ENCODE peak calls at places on chromosomes 11 and 22, in six cellular contexts. One of them, this sample, is unnamed.
A peak's percentile ranks its signal among the peaks of the same experiment; 100 is the strongest.

GRCh38 chr11:59669611-59670009 is 773 bp upstream of the PATL1 start:
- DNase-seq in SK-N-SH: no peak
- DNase-seq in K562: no peak
- DNase-seq in GM12878: no peak
- DNase-seq in H1: peak; percentile 63
- DNase-seq in HepG2: no peak
- DNase-seq in this sample: no peak

GRCh38 chr22:18048441-18048898 is 24.1 kb upstream of the MICAL3 start:
- DNase-seq in K562: peak; percentile 48
- DNase-seq in HepG2: no peak
- DNase-seq in SK-N-SH: no peak
- DNase-seq in GM12878: no peak
- DNase-seq in H1: no peak
- DNase-seq in this sample: no peak

GRCh38 chr22:30159561-30160353 is 79.5 kb downstream of the HORMAD2 start:
- DNase-seq in GM12878: no peak
- DNase-seq in SK-N-SH: no peak
- DNase-seq in HepG2: peak; percentile 12
- DNase-seq in H1: no peak
- DNase-seq in K562: no peak
- DNase-seq in this sample: no peak

GRCh38 chr11:31958086-31958735 is 132.7 kb upstream of the RCN1 start:
- DNase-seq in HepG2: peak; percentile 15
- DNase-seq in SK-N-SH: peak; percentile 60
- DNase-seq in H1: peak; percentile 97
- DNase-seq in K562: peak; percentile 72
- DNase-seq in GM12878: peak; percentile 9
- DNase-seq in this sample: peak; percentile 42

GRCh38 chr11:12680246-12680939 is 6.2 kb downstream of the TEAD1 start:
- DNase-seq in HepG2: peak; percentile 44
- DNase-seq in K562: peak; percentile 83
- DNase-seq in H1: peak; percentile 88
- DNase-seq in GM12878: no peak
- DNase-seq in SK-N-SH: peak; percentile 75
- DNase-seq in this sample: no peak

GRCh38 chr11:34747261-34747660 is 126.4 kb downstream of the EHF start:
- DNase-seq in HepG2: no peak
- DNase-seq in H1: no peak
- DNase-seq in GM12878: no peak
- DNase-seq in K562: no peak
- DNase-seq in SK-N-SH: no peak
- DNase-seq in this sample: no peak

GRCh38 chr11:11391169-11391568 is 38.1 kb upstream of the CSNK2A3 start:
- DNase-seq in GM12878: no peak
- DNase-seq in H1: no peak
- DNase-seq in SK-N-SH: no peak
- DNase-seq in K562: no peak
- DNase-seq in HepG2: no peak
- DNase-seq in this sample: no peak

GRCh38 chr11:44625759-44626523 is 60.5 kb downstream of the CD82 start:
- DNase-seq in SK-N-SH: no peak
- DNase-seq in K562: no peak
- DNase-seq in HepG2: no peak
- DNase-seq in GM12878: no peak
- DNase-seq in H1: no peak
- DNase-seq in this sample: peak; percentile 81

GRCh38 chr11:121655481-121656332 is 202.9 kb upstream of the SORL1-AS1 start:
- DNase-seq in H1: peak; percentile 94
- DNase-seq in HepG2: peak; percentile 69
- DNase-seq in GM12878: peak; percentile 25
- DNase-seq in SK-N-SH: peak; percentile 91
- DNase-seq in K562: peak; percentile 71
- DNase-seq in this sample: peak; percentile 73

GRCh38 chr11:73641668-73642067 is 4.7 kb upstream of the PLEKHB1 start:
- DNase-seq in SK-N-SH: no peak
- DNase-seq in GM12878: no peak
- DNase-seq in HepG2: no peak
- DNase-seq in H1: no peak
- DNase-seq in K562: no peak
- DNase-seq in this sample: no peak

GRCh38 chr22:19747574-19747973 is 13.0 kb upstream of the TBX1 start:
- DNase-seq in K562: no peak
- DNase-seq in GM12878: no peak
- DNase-seq in HepG2: no peak
- DNase-seq in SK-N-SH: no peak
- DNase-seq in H1: no peak
- DNase-seq in this sample: no peak

GRCh38 chr11:118241191-118242098 is 10.7 kb downstream of the MPZL3 start:
- DNase-seq in H1: no peak
- DNase-seq in K562: peak; percentile 77
- DNase-seq in SK-N-SH: no peak
- DNase-seq in GM12878: no peak
- DNase-seq in HepG2: peak; percentile 39
- DNase-seq in this sample: peak; percentile 90

GRCh38 chr11:35040221-35040942 is 98.6 kb upstream of the CD44 start:
- DNase-seq in H1: no peak
- DNase-seq in HepG2: no peak
- DNase-seq in SK-N-SH: no peak
- DNase-seq in K562: peak; percentile 55
- DNase-seq in GM12878: peak; percentile 84
- DNase-seq in this sample: peak; percentile 50

GRCh38 chr11:33828604-33829429 is 54.5 kb upstream of the FBXO3 start:
- DNase-seq in K562: no peak
- DNase-seq in H1: peak; percentile 67
- DNase-seq in SK-N-SH: peak; percentile 70
- DNase-seq in HepG2: no peak
- DNase-seq in GM12878: no peak
- DNase-seq in this sample: no peak

GRCh38 chr22:30947821-30948454 is 20.6 kb downstream of the MORC2 start:
- DNase-seq in GM12878: no peak
- DNase-seq in H1: no peak
- DNase-seq in HepG2: peak; percentile 26
- DNase-seq in K562: peak; percentile 19
- DNase-seq in SK-N-SH: peak; percentile 38
- DNase-seq in this sample: no peak

GRCh38 chr11:31237819-31238771 is 131.4 kb downstream of the DCDC1 start:
- DNase-seq in H1: no peak
- DNase-seq in GM12878: no peak
- DNase-seq in SK-N-SH: no peak
- DNase-seq in K562: no peak
- DNase-seq in HepG2: no peak
- DNase-seq in this sample: no peak

GRCh38 chr11:67355023-67355793 is 1.9 kb upstream of the POLD4 start:
- DNase-seq in GM12878: no peak
- DNase-seq in HepG2: no peak
- DNase-seq in SK-N-SH: peak; percentile 7
- DNase-seq in H1: no peak
- DNase-seq in K562: no peak
- DNase-seq in this sample: no peak

GRCh38 chr22:29146101-29146560 is 59.6 kb upstream of the EMID1 start:
- DNase-seq in HepG2: no peak
- DNase-seq in SK-N-SH: no peak
- DNase-seq in K562: no peak
- DNase-seq in H1: peak; percentile 41
- DNase-seq in GM12878: no peak
- DNase-seq in this sample: no peak

GRCh38 chr11:37907461-37908223 is 1309.6 kb upstream of the RAG2 start:
- DNase-seq in H1: no peak
- DNase-seq in K562: no peak
- DNase-seq in HepG2: no peak
- DNase-seq in SK-N-SH: no peak
- DNase-seq in GM12878: no peak
- DNase-seq in this sample: no peak

GRCh38 chr22:17117890-17118289 is 3.3 kb downstream of the TMEM121B start:
- DNase-seq in GM12878: peak; percentile 4
- DNase-seq in SK-N-SH: no peak
- DNase-seq in H1: no peak
- DNase-seq in HepG2: no peak
- DNase-seq in K562: no peak
- DNase-seq in this sample: no peak

GRCh38 chr22:28833276-28833923 is 33.0 kb upstream of the XBP1 start:
- DNase-seq in K562: no peak
- DNase-seq in GM12878: no peak
- DNase-seq in SK-N-SH: no peak
- DNase-seq in HepG2: no peak
- DNase-seq in H1: no peak
- DNase-seq in this sample: no peak

GRCh38 chr11:65778431-65778900 is 2.3 kb downstream of the AP5B1 start:
- DNase-seq in SK-N-SH: no peak
- DNase-seq in GM12878: no peak
- DNase-seq in K562: no peak
- DNase-seq in HepG2: no peak
- DNase-seq in H1: no peak
- DNase-seq in this sample: no peak

DNA sequence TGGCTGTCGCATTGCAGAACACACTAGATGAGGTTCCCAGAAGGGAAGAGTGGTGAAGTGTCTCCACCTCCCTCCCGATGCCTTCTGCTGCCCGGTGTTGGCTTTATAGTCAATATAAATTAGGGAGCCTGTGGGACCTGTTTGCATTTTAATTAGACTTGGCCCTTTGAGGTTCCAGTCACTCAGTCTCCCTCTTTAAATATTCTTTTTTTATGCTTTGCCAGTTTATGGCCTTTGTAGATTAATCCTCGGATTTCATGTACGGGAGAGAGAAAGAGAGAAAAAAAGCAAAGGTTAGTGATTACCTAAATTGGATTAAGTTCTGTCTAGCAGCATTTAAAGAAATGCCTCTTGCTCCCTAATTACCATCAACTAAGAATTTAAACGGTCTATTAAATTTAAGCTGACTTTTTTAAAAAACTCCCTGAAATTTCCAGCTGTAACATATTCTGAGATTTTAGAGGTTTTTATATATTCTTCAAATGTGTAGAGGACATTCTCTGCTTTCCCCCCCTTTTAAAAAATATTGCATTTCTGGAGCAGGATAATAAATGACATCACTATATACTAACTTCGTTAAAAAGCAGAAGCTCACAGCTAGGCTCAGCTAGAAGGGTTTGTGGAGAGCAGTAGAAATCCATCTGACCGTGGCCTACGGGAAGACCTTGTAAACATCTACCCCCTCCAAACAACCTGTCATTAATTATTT is 84.4 kb downstream of the PRR5L start:
- DNase-seq in K562: no peak
- DNase-seq in H1: no peak
- DNase-seq in GM12878: no peak
- DNase-seq in HepG2: no peak
- DNase-seq in SK-N-SH: no peak
- DNase-seq in this sample: no peak
- TF ChIP-seq GABPA in K562: no peak
- TF ChIP-seq GABPA in H1: no peak
- TF ChIP-seq GABPA in GM12878: no peak
- TF ChIP-seq GABPA in HepG2: no peak
- TF ChIP-seq GABPA in SK-N-SH: no peak
- TF ChIP-seq GABPA in this sample: no peak

GRCh38 chr22:50247748-50248147 is 2.9 kb upstream of the TUBGCP6 start:
- DNase-seq in GM12878: no peak
- DNase-seq in K562: peak; percentile 80
- DNase-seq in H1: peak; percentile 81
- DNase-seq in SK-N-SH: peak; percentile 81
- DNase-seq in HepG2: no peak
- DNase-seq in this sample: no peak
- TF ChIP-seq GABPA in GM12878: no peak
- TF ChIP-seq GABPA in K562: no peak
- TF ChIP-seq GABPA in H1: no peak
- TF ChIP-seq GABPA in SK-N-SH: peak; percentile 50
- TF ChIP-seq GABPA in HepG2: no peak
- TF ChIP-seq GABPA in this sample: no peak

GRCh38 chr22:35549338-35549737 is 8.7 kb downstream of the RASD2 start:
- DNase-seq in K562: no peak
- DNase-seq in H1: no peak
- DNase-seq in SK-N-SH: no peak
- DNase-seq in HepG2: no peak
- DNase-seq in GM12878: no peak
- DNase-seq in this sample: no peak

GRCh38 chr22:35547993-35548761 is 7.5 kb downstream of the RASD2 start:
- DNase-seq in K562: peak; percentile 20
- DNase-seq in GM12878: no peak
- DNase-seq in SK-N-SH: no peak
- DNase-seq in HepG2: no peak
- DNase-seq in H1: peak; percentile 78
- DNase-seq in this sample: no peak

GRCh38 chr22:35551549-35552177 is 11.0 kb downstream of the RASD2 start:
- DNase-seq in H1: no peak
- DNase-seq in K562: no peak
- DNase-seq in SK-N-SH: no peak
- DNase-seq in HepG2: no peak
- DNase-seq in GM12878: no peak
- DNase-seq in this sample: no peak

GRCh38 chr22:35546886-35547285 is 6.3 kb downstream of the RASD2 start:
- DNase-seq in SK-N-SH: no peak
- DNase-seq in HepG2: no peak
- DNase-seq in H1: no peak
- DNase-seq in GM12878: no peak
- DNase-seq in K562: no peak
- DNase-seq in this sample: no peak

DNA sequence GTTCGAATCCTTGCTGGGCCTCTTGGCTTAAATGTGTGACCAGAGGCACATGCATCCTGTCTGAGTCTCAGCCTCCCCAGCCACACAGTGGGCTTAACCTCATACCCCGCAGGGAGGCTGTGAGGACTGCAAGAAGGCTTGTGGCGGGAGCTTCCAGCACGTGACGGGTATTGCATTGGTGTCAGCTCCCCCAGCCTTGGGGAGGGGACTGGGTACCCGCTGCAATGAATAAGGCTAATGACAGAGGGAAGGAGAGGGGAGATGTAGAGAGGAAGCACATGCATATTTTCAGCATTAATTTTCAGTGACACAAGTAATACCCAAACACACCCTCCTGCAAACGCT is 8.1 kb downstream of the RASD2 start:
- DNase-seq in K562: no peak
- DNase-seq in SK-N-SH: no peak
- DNase-seq in GM12878: no peak
- DNase-seq in H1: no peak
- DNase-seq in HepG2: no peak
- DNase-seq in this sample: no peak
- TF ChIP-seq GABPA in K562: no peak
- TF ChIP-seq GABPA in SK-N-SH: no peak
- TF ChIP-seq GABPA in GM12878: no peak
- TF ChIP-seq GABPA in H1: no peak
- TF ChIP-seq GABPA in HepG2: no peak
- TF ChIP-seq GABPA in this sample: no peak

GRCh38 chr11:112583246-112583893 is 322.7 kb upstream of the PLET1 start:
- DNase-seq in K562: no peak
- DNase-seq in H1: no peak
- DNase-seq in SK-N-SH: no peak
- DNase-seq in HepG2: no peak
- DNase-seq in GM12878: peak; percentile 99
- DNase-seq in this sample: no peak

GRCh38 chr11:112581747-112582146 is 321.1 kb upstream of the PLET1 start:
- DNase-seq in H1: no peak
- DNase-seq in SK-N-SH: no peak
- DNase-seq in K562: no peak
- DNase-seq in GM12878: peak; percentile 68
- DNase-seq in HepG2: no peak
- DNase-seq in this sample: no peak

GRCh38 chr11:112582366-112582765 is 321.7 kb upstream of the PLET1 start:
- DNase-seq in SK-N-SH: no peak
- DNase-seq in GM12878: no peak
- DNase-seq in HepG2: no peak
- DNase-seq in K562: no peak
- DNase-seq in H1: no peak
- DNase-seq in this sample: no peak

GRCh38 chr11:112580864-112581263 is 320.2 kb upstream of the PLET1 start:
- DNase-seq in H1: no peak
- DNase-seq in K562: no peak
- DNase-seq in SK-N-SH: no peak
- DNase-seq in HepG2: no peak
- DNase-seq in GM12878: no peak
- DNase-seq in this sample: no peak

GRCh38 chr11:112579282-112579681 is 318.6 kb upstream of the PLET1 start:
- DNase-seq in H1: no peak
- DNase-seq in SK-N-SH: no peak
- DNase-seq in GM12878: no peak
- DNase-seq in K562: no peak
- DNase-seq in HepG2: no peak
- DNase-seq in this sample: no peak
- TF ChIP-seq GABPA in H1: no peak
- TF ChIP-seq GABPA in SK-N-SH: no peak
- TF ChIP-seq GABPA in GM12878: no peak
- TF ChIP-seq GABPA in K562: no peak
- TF ChIP-seq GABPA in HepG2: no peak
- TF ChIP-seq GABPA in this sample: no peak